ENCODE peak calls at places on chromosome 3, in ten cellular contexts. D, A, Q, X, U, Y, N, F, H and E are unnamed samples.

GRCh38 chr3:13572926-13573623 is 24.1 kb downstream of the FBLN2 start:
- DNase-seq in Y (no peak), F (no peak), U (no peak), D (no peak), X (no peak), H (no peak), Q (no peak), A (no peak), N (no peak), E (no peak)

GRCh38 chr3:38348903-38349302 is 2.3 kb downstream of the XYLB start:
- DNase-seq in Q (no peak), N (peak), Y (no peak), A (peak), X (no peak), F (peak), U (no peak), D (no peak), H (no peak), E (no peak)

GRCh38 chr3:80870476-80871041 is 890.9 kb downstream of the GBE1 start:
- DNase-seq in A (no peak), U (no peak), D (no peak), Y (no peak), Q (no peak), F (no peak), H (no peak), X (no peak), N (no peak), E (no peak)

GRCh38 chr3:194133661-194134230 is 2.2 kb upstream of the HES1 start:
- DNase-seq in F (peak), X (peak), Q (peak), A (peak), D (no peak), H (peak), U (peak), Y (peak), N (peak), E (no peak)

GRCh38 chr3:163490119-163490518 is 1588.2 kb downstream of the SI start:
- DNase-seq in Q (peak), Y (peak), X (no peak), F (no peak), U (no peak), A (peak), N (no peak), H (peak), D (peak), E (no peak)

GRCh38 chr3:151751161-151751560 is 17.4 kb downstream of the AADACL2 start:
- DNase-seq in U (no peak), Y (no peak), X (no peak), Q (no peak), F (peak), N (peak), A (no peak), H (no peak), D (no peak), E (no peak)

GRCh38 chr3:189324538-189325138 is 152.9 kb downstream of the TPRG1 start:
- DNase-seq in Q (peak), D (no peak), U (peak), N (peak), X (peak), Y (no peak), H (peak), F (peak), A (peak), E (peak)

GRCh38 chr3:97991278-97991652 is 19.0 kb upstream of the RIOX2 start:
- DNase-seq in Q (no peak), X (no peak), N (no peak), H (no peak), U (no peak), D (no peak), A (no peak), Y (no peak), F (no peak), E (no peak)

GRCh38 chr3:42678447-42678846 is 6.9 kb upstream of the KLHL40 start:
- DNase-seq in N (no peak), X (no peak), Q (no peak), U (no peak), F (no peak), A (no peak), H (no peak), Y (no peak), D (no peak), E (no peak)

GRCh38 chr3:130658666-130659065 is 88.0 kb downstream of the PIK3R4 start:
- DNase-seq in A (no peak), H (no peak), D (no peak), Y (no peak), F (peak), N (no peak), U (no peak), Q (no peak), X (no peak), E (no peak)

GRCh38 chr3:96266395-96267187 is 547.8 kb upstream of the EPHA6 start:
- DNase-seq in F (no peak), U (no peak), H (no peak), N (peak), A (no peak), X (no peak), D (no peak), Y (no peak), Q (no peak), E (no peak)

GRCh38 chr3:142904639-142905441 is 16.0 kb upstream of the PCOLCE2 start:
- DNase-seq in Q (no peak), A (peak), X (no peak), N (peak), F (no peak), D (no peak), H (peak), U (no peak), Y (peak), E (no peak)